ENCODE peak calls at places on chromosomes 2 and 18, in six cellular contexts. Z is HL-60, C is lung, Y is lower lobe of right lung, T is heart left ventricle, V is IMR-90. F is an unnamed sample.
A peak's percentile ranks its signal among the peaks of the same experiment; 100 is the strongest.

GRCh38 chr2:239390546-239391285 is 10.1 kb downstream of the HDAC4 start:
- DNase-seq in C (no peak), Z (no peak), Y (peak; percentile 36), V (no peak), T (no peak), F (no peak)

GRCh38 chr2:38033651-38034050 is 42.3 kb downstream of the CYP1B1 start:
- DNase-seq in Z (no peak), C (no peak), Y (no peak), V (no peak), T (no peak), F (no peak)

GRCh38 chr2:3594493-3595281 is at the start of gene COLEC11:
- DNase-seq in T (peak; percentile 71), Y (no peak), V (no peak), C (no peak), Z (no peak), F (no peak)

GRCh38 chr2:5946210-5947118 is 254.3 kb downstream of the SOX11 start:
- DNase-seq in Z (no peak), C (peak; percentile 16), Y (no peak), V (no peak), T (no peak), F (no peak)

GRCh38 chr2:237341872-237342271 is 72.1 kb downstream of the COL6A3 start:
- DNase-seq in V (peak; percentile 52), T (no peak), Z (no peak), C (no peak), Y (no peak), F (no peak)

GRCh38 chr2:150472122-150472899 is 15.2 kb downstream of the RND3 start:
- DNase-seq in T (peak; percentile 70), C (peak; percentile 50), Y (peak; percentile 60), Z (no peak), V (peak; percentile 87), F (no peak)

GRCh38 chr18:79921984-79922965 is 29.2 kb downstream of the SLC66A2 start:
- DNase-seq in T (no peak), V (no peak), Y (peak; percentile 18), C (no peak), Z (no peak), F (no peak)

GRCh38 chr2:206981739-206982336 is 42.5 kb downstream of the CPO start:
- DNase-seq in T (peak; percentile 69), V (peak; percentile 76), Z (peak; percentile 74), C (peak; percentile 58), Y (peak; percentile 72), F (peak; percentile 47)

GRCh38 chr2:102110596-102111334 is 31.8 kb upstream of the IL1R1 start:
- DNase-seq in Y (no peak), T (no peak), V (no peak), Z (no peak), C (no peak), F (no peak)

GRCh38 chr2:102110168-102110567 is 32.4 kb upstream of the IL1R1 start:
- DNase-seq in T (no peak), Y (no peak), C (no peak), Z (no peak), V (no peak), F (no peak)

GRCh38 chr2:102112692-102113665 is 29.6 kb upstream of the IL1R1 start:
- DNase-seq in T (no peak), Z (no peak), C (no peak), V (peak; percentile 87), Y (no peak), F (no peak)

GRCh38 chr2:102112271-102112670 is 30.3 kb upstream of the IL1R1 start:
- DNase-seq in Y (no peak), V (peak; percentile 29), Z (no peak), C (no peak), T (no peak), F (no peak)

GRCh38 chr2:102111823-102112222 is 30.7 kb upstream of the IL1R1 start:
- DNase-seq in T (no peak), V (no peak), Y (no peak), C (no peak), Z (no peak), F (no peak)
- H3K27ac ChIP-seq in T (no peak overlapping the region), V (no peak overlapping the region), Y (no peak overlapping the region), C (peak overlapping the region; percentile 5), Z (no peak overlapping the region), F (no peak overlapping the region)

GRCh38 chr2:168684921-168685618 is 117.4 kb upstream of the NOSTRIN start:
- DNase-seq in Y (no peak), V (no peak), C (no peak), Z (no peak), T (no peak), F (no peak)

GRCh38 chr2:168685619-168686453 is 116.6 kb upstream of the NOSTRIN start:
- DNase-seq in Z (peak; percentile 92), Y (no peak), T (no peak), C (no peak), V (no peak), F (no peak)

GRCh38 chr2:168686485-168687191 is 115.8 kb upstream of the NOSTRIN start:
- DNase-seq in Z (no peak), Y (no peak), V (peak; percentile 37), T (no peak), C (no peak), F (no peak)

GRCh38 chr2:168683996-168684395 is 118.4 kb upstream of the NOSTRIN start:
- DNase-seq in C (no peak), V (no peak), Z (peak; percentile 30), T (no peak), Y (no peak), F (no peak)

DNA sequence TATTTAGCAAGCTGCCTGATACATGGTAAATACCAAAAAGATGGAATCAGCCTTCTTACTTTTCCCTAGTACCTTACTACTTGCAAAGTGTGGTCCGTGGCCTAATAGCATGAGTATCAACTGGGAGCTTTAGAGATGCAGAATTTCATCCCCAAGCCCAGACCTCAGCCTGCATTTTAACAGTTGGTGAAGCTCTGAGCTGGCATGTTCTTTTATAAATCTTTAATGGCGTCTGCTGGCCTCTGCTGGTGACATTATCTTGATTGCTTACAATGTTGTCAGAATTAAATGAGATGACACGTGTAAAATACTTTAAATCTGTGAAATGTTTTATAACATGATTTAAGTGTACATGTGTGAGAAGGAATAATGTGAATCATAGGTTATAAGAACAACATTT is 115.1 kb upstream of the NOSTRIN start:
- DNase-seq in Y (no peak), C (no peak), Z (peak; percentile 22), V (peak; percentile 2), T (no peak), F (no peak)
- TF ChIP-seq CTCF in Y (no peak), C (peak; percentile 22), Z (no peak), V (no peak), T (peak; percentile 19), F (no peak)

GRCh38 chr2:188280811-188281222 is 10.9 kb upstream of the GULP1 start:
- DNase-seq in T (no peak), C (no peak), Y (no peak), V (no peak), Z (no peak), F (no peak)
- H3K27ac ChIP-seq in T (no peak overlapping the region), C (no peak overlapping the region), Y (no peak overlapping the region), V (no peak overlapping the region), Z (no peak overlapping the region), F (no peak overlapping the region)

GRCh38 chr18:6397931-6398566 is 16.7 kb downstream of the L3MBTL4 start:
- DNase-seq in T (no peak), V (no peak), Y (no peak), C (no peak), Z (no peak), F (no peak)

GRCh38 chr18:6404834-6405233 is 9.9 kb downstream of the L3MBTL4 start:
- DNase-seq in V (no peak), C (no peak), T (no peak), Y (no peak), Z (no peak), F (no peak)

GRCh38 chr18:6406075-6406909 is 8.4 kb downstream of the L3MBTL4 start:
- DNase-seq in Y (no peak), Z (no peak), V (peak; percentile 1), C (no peak), T (no peak), F (no peak)

GRCh38 chr18:6405237-6406074 is 9.3 kb downstream of the L3MBTL4 start:
- DNase-seq in V (no peak), T (no peak), Y (no peak), Z (no peak), C (no peak), F (no peak)

GRCh38 chr18:6401687-6402086 is 13.0 kb downstream of the L3MBTL4 start:
- DNase-seq in C (no peak), Y (no peak), Z (no peak), T (no peak), V (no peak), F (no peak)
- TF ChIP-seq CTCF in C (no peak), Y (no peak), Z (no peak), T (no peak), V (peak; percentile 14), F (peak; percentile 2)

DNA sequence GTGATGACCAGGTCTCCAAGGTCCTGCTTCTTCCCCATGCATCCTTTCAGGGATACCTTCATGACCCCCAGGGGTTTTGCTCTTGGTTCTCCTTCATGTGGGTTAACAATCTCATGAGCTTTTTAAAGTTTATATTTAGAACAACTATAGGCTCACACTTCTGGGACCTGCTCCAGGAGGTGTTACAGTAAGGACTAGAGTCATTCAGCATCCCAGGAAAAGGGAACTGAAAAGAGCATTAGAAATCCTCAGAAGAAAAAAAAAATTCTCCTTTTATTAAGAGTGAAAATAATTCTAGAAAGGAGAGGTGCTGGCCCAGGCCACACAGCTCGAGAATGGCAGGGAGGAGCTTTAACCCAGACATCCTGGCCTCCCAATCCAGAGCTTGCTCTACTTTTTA is 66.5 kb downstream of the SETBP1 start:
- DNase-seq in Z (no peak), T (no peak), V (no peak), C (no peak), Y (no peak), F (no peak)
- H3K27ac ChIP-seq in Z (no peak overlapping the region), T (no peak overlapping the region), V (no peak overlapping the region), C (no peak overlapping the region), Y (no peak overlapping the region), F (no peak overlapping the region)

DNA sequence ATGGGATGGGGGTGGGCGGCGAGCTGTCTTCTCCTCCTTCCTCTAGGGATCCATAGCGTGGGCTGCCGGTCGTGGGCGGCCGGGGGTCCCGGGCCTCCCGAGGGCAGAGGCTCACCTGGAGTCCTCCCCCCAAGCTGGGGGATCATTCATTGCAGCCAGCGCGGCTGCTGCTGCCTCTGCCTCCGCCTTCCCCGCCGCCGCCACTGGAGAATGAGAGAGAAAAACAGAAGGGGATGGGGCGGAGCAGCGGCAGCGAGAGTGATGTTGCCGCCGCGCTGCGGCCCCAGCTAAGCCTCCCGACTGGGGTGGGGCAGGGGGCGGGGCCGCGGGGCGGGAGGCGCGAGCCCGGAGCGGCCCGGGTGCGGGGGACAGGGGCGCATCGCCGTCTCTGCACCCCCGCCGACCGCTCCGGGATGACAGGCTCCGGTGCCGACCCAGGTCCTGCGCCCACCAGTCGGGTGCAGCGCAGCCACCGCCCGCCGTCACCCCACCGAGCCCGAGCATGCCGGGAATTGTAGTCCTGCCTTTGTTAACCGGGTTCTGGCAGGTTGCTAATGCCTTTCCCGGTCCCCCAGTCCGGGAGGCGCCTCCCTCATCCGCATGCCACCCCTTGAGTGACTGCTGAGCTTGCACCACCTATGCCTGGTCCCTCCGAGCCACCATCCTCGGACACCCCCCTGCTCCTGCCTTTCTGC is at the start of gene KIF3C:
- DNase-seq in Y (peak; percentile 75), Z (peak; percentile 61), T (peak; percentile 75), V (peak; percentile 42), C (peak; percentile 61), F (no peak)
- TF ChIP-seq CTCF in Y (no peak), Z (no peak), T (no peak), V (no peak), C (no peak), F (no peak)

F was measured in AG04450.